ENCODE peak calls at places on chromosomes 7 and 10, in five cellular contexts. E is CD8-positive, alpha-beta T cell; G is lung; I is right atrium auricular region; S is left ventricle myocardium inferior. X is an unnamed sample.

GRCh38 chr10:101663097-101663496 is 31.9 kb downstream of the FBXW4 start:
- DNase-seq in I (no peak), E (no peak), G (no peak), S (no peak), X (no peak)

GRCh38 chr10:5557040-5557721 is 32.4 kb downstream of the CALML3 start:
- DNase-seq in I (no peak), G (no peak), E (no peak), S (no peak), X (peak)

GRCh38 chr10:57338823-57339558 is 928.7 kb downstream of the IPMK start:
- DNase-seq in E (no peak), S (no peak), G (no peak), I (no peak), X (no peak)

GRCh38 chr7:72170489-72170888 is 241.6 kb downstream of the CALN1 start:
- DNase-seq in G (no peak), S (no peak), I (peak), E (no peak), X (peak)

GRCh38 chr10:74206727-74207126 is 55.7 kb downstream of the ADK start:
- DNase-seq in G (no peak), E (no peak), I (no peak), S (no peak), X (no peak)

GRCh38 chr7:76066716-76067503 is 19.0 kb downstream of the MDH2 start:
- DNase-seq in S (no peak), G (no peak), E (no peak), I (no peak), X (no peak)

GRCh38 chr10:17001297-17001744 is 128.3 kb downstream of the CUBN start:
- DNase-seq in E (no peak), S (peak), G (no peak), I (no peak), X (no peak)

GRCh38 chr7:27167170-27167505 is 1.8 kb upstream of the HOXA9 start:
- DNase-seq in G (no peak), E (no peak), S (peak), I (no peak), X (no peak)

GRCh38 chr7:87505122-87505521 is 29.6 kb upstream of the ABCB4 start:
- DNase-seq in E (no peak), S (no peak), G (no peak), I (no peak), X (no peak)

GRCh38 chr7:102288285-102288930 is 1.7 kb downstream of the SH2B2 start:
- DNase-seq in I (no peak), S (no peak), G (no peak), E (no peak), X (no peak)

GRCh38 chr10:1156921-1157614 is 100.9 kb downstream of the WDR37 start:
- DNase-seq in E (peak), S (no peak), G (no peak), I (peak), X (peak)

GRCh38 chr7:150515248-150515647 is 576 bp downstream of the GIMAP7 start:
- DNase-seq in I (no peak), E (peak), S (no peak), G (no peak), X (no peak)

GRCh38 chr7:144830811-144831210 is 5.0 kb downstream of the TPK1 start:
- DNase-seq in G (no peak), E (no peak), S (no peak), I (no peak), X (no peak)

GRCh38 chr7:67407351-67407750 is 410.7 kb downstream of the TYW1 start:
- DNase-seq in I (no peak), S (no peak), G (no peak), E (no peak), X (no peak)

GRCh38 chr7:83791737-83792136 is 142.8 kb upstream of the SEMA3E start:
- DNase-seq in I (no peak), S (no peak), E (no peak), G (no peak), X (no peak)

GRCh38 chr7:36338256-36338655 is 51.4 kb upstream of the ANLN start:
- DNase-seq in S (no peak), G (no peak), I (no peak), E (no peak), X (no peak)

GRCh38 chr7:37516610-37517108 is 68.0 kb upstream of the ELMO1 start:
- DNase-seq in G (no peak), S (no peak), E (no peak), I (no peak), X (no peak)

GRCh38 chr10:109280837-109281236 is 642.5 kb downstream of the XPNPEP1 start:
- DNase-seq in I (no peak), E (no peak), G (no peak), S (no peak), X (no peak)

GRCh38 chr10:12766222-12766621 is 235.3 kb downstream of the CCDC3 start:
- DNase-seq in G (no peak), I (no peak), E (no peak), S (no peak), X (no peak)

GRCh38 chr7:95906871-95907270 is 134.5 kb downstream of the DYNC1I1 start:
- DNase-seq in I (no peak), G (no peak), S (no peak), E (no peak), X (no peak)

GRCh38 chr7:41491313-41491712 is 211.6 kb downstream of the INHBA start:
- DNase-seq in S (no peak), I (no peak), E (no peak), G (no peak), X (no peak)

GRCh38 chr10:30491204-30491603 is 57.2 kb downstream of the MAP3K8 start:
- DNase-seq in E (no peak), I (no peak), S (no peak), G (no peak), X (no peak)

GRCh38 chr7:158527038-158527437 is 60.6 kb downstream of the PTPRN2 start:
- DNase-seq in I (no peak), G (no peak), S (no peak), E (no peak), X (no peak)

GRCh38 chr10:69279110-69279509 is 814 bp downstream of the HK1 start:
- DNase-seq in S (no peak), E (no peak), I (no peak), G (no peak), X (no peak)

GRCh38 chr7:134004829-134005505 is 122.2 kb upstream of the LRGUK start:
- DNase-seq in G (no peak), E (no peak), S (no peak), I (no peak), X (no peak)

GRCh38 chr7:106260136-106260561 is 24.6 kb downstream of the NAMPT start:
- DNase-seq in S (no peak), E (no peak), I (no peak), G (no peak), X (no peak)

GRCh38 chr7:31858051-31858450 is 171.0 kb downstream of the PPP1R17 start:
- DNase-seq in S (no peak), I (no peak), G (no peak), E (no peak), X (no peak)

GRCh38 chr7:40232242-40232929 is 97.6 kb downstream of the SUGCT start:
- DNase-seq in I (no peak), G (no peak), S (no peak), E (no peak), X (no peak)

GRCh38 chr10:8044331-8044907 is 10.1 kb upstream of the GATA3 start:
- DNase-seq in E (no peak), G (no peak), S (no peak), I (no peak), X (no peak)

GRCh38 chr10:938954-939678 is 7.6 kb upstream of the LARP4B start:
- DNase-seq in G (no peak), S (no peak), E (no peak), I (no peak), X (no peak)

GRCh38 chr10:50621981-50622496 is 1.7 kb downstream of the SGMS1 start:
- DNase-seq in S (peak), I (peak), E (peak), G (peak), X (peak)

GRCh38 chr7:157827863-157828160 is 491.0 kb downstream of the DNAJB6 start:
- DNase-seq in S (no peak), G (no peak), I (no peak), E (no peak), X (no peak)

GRCh38 chr7:127251458-127252379 is 1.0 kb downstream of the GRM8 start:
- DNase-seq in G (no peak), S (no peak), E (peak), I (no peak), X (no peak)

GRCh38 chr10:84429926-84430520 is 101.6 kb downstream of the CCSER2 start:
- DNase-seq in S (peak), E (peak), I (no peak), G (peak), X (no peak)

GRCh38 chr10:112183329-112184051 is at the start of gene GPAM:
- DNase-seq in E (peak), I (peak), G (peak), S (peak), X (peak)

GRCh38 chr10:18098201-18098600 is 42.0 kb upstream of the CACNB2 start:
- DNase-seq in E (no peak), I (no peak), G (no peak), S (no peak), X (no peak)

GRCh38 chr10:93190377-93190776 is 116.7 kb downstream of the CYP26A1 start:
- DNase-seq in G (no peak), I (no peak), E (no peak), S (no peak), X (no peak)

GRCh38 chr10:88881335-88881734 is 1.3 kb downstream of the STAMBPL1 start:
- DNase-seq in E (no peak), S (no peak), I (no peak), G (no peak), X (no peak)

GRCh38 chr10:75035975-75036708 is 75.3 kb upstream of the SAMD8 start:
- DNase-seq in G (no peak), S (no peak), I (no peak), E (peak), X (no peak)

GRCh38 chr7:14197280-14197679 is 207.8 kb upstream of the ETV1 start:
- DNase-seq in G (no peak), E (no peak), I (no peak), S (no peak), X (no peak)

DNA sequence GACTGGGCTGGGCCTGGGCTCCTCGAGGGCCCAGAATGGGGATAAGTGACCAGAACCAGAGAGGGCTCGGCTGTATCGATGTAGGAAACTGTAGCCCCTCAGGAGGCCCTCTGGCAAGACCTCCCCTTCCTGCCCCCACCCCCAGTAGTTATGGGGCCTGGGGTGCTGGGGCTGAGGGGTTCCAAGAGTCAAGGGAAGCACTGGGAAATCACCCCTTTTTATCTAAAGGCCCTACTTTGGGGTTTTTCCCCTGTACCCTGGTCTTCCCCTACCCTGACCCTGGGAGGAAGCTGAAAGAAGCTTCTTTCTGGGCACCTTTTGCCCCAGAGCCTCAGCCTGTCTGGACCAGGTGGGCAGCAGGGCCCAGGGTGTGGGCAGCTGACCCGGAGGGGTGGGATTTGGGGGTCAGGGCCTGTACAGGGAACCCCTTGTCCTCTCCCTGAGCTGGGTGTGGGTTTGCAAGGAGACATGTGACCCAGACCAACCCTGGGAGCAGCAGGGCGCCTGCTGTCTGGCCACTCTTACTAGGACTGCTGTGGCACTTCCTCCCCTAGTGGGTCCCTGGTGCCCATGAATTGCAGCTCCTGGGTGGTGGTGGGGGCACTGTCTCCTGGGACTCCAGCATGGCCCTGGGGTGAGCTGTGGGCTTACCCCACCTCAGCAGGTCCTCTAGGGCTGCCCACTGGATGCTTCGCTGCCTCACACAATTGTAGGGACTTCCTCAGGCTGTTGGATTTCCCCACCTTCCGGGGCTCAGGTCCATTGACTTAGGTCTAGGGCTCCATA is 1.5 kb downstream of the IRF5 start:
- DNase-seq in I (peak), G (no peak), E (no peak), S (no peak), X (no peak)
- H3K4me3 ChIP-seq in I (no peak), G (no peak), E (no peak), S (peak), X (peak)

DNA sequence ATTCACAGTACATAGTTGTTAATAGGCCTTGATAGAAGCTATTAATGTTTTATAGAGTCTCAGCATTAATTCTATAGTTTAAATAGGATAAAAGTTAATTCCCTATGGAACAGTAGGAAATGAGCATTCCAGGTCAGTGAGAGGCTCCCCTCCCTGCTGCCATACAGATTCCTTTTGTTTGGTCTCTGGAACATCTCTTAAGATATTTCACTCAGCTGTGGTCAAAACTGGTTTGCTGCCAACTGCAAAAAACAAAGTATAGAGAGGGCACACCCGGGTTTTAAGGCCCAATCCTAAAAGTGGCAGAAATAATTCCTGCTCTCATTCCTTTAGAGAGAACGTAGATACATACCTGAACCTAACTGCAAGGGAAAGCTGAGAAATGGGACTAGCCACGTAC is 51.3 kb downstream of the MDFIC start:
- DNase-seq in E (no peak), G (no peak), S (no peak), I (no peak), X (no peak)
- TF ChIP-seq CTCF in E (no peak), G (no peak), S (no peak), I (no peak), X (no peak)

GRCh38 chr7:98352621-98353020 is 48.3 kb downstream of the BAIAP2L1 start:
- DNase-seq in S (no peak), G (no peak), E (no peak), I (no peak), X (no peak)

GRCh38 chr7:98357751-98358161 is 43.1 kb downstream of the BAIAP2L1 start:
- DNase-seq in I (no peak), E (no peak), G (peak), S (no peak), X (no peak)

GRCh38 chr7:98355250-98355538 is 45.7 kb downstream of the BAIAP2L1 start:
- DNase-seq in G (no peak), I (no peak), S (no peak), E (no peak), X (no peak)

GRCh38 chr7:98354052-98354451 is 46.8 kb downstream of the BAIAP2L1 start:
- DNase-seq in G (no peak), I (no peak), S (no peak), E (no peak), X (no peak)

DNA sequence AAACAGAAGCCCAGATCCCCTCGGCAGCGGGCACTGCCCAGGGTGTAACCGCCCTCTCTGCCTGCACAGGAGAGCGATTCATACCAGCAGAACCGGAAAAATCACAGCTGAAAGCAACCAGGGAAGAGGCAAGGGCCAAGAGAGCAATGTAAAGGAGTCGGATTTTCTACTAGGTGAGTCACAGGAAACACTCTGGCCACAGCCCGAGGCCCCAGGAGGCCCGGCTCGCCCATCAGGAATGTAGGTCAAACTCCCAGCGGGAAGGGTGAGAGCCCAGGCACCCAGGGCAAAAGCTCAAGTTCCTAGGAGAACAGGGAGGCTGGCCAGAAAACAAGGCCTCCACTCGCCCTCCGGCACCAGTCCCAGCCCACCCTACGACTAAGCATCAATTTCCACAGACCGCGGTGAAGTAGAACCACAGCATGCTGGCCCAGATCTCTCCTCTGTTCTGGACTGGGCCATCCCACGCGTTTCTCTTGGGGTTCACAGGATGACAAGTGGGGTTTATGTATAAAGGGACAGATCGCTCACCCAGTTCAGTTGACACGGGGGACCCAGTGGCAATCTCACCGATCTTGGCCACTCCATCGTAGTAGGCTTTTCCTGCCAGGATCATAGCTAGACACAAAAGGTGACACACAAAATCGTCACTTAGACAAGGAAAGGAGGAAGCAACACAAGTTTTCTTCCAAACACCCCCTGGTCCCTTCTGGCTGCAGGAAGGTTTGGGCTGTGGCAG is 46.2 kb downstream of the BAIAP2L1 start:
- DNase-seq in E (no peak), I (no peak), S (no peak), G (peak), X (no peak)
- H3K27ac ChIP-seq in E (no peak), I (no peak), S (peak), G (no peak), X (no peak)

DNA sequence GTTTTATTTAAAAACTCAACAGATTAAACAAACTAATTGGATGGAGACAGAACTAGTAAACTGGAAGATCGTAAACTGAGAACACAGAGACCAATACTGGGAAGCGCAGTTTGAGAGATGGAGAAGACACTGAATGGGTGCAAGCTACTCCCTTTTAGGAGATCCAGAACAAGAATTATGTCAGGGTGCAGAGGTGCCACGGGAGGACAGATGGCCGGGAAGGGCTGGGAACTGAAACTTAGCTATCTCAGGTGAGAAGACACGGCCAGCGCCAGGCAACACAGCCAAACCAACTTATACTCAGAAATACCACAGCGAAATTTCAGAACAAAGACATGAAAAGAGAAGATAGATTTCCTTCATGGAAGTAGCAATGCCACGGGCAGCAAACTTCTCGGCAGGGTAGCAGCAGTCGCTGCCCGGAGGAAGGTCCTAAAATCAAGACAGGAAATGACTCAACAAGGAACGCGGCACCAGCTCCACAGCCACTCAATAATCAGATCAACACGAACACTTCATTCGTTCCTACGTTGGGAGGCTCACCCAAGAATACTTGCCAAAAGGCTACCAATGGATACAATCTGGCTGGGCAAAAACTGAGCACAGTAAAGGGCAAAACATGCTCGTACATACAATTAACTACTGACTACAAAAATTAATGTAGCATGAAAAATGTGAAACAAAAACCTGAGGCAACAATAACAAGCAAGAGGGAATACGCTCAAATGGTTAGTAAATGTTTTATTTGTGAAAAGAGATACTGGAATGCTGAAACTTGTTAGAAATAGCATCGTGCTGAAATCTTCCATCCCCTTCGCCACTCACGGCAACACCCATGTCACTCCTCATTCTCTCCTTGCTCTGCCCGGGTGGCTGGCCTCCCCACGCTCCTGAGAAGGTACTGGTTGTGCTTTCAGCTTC is 2.2 kb upstream of the LRRC27 start:
- DNase-seq in E (no peak), G (no peak), I (peak), S (no peak), X (no peak)
- H3K4me3 ChIP-seq in E (peak), G (peak), I (peak), S (peak), X (peak)